ENCODE peak calls at places on chromosomes 4 and X, in seven cellular contexts. C, Z, N, T, X, L and D are unnamed samples. For H3K4me1, the result is how much of the 10 kb centered on the place peaks cover.

GRCh38 chrX:568341-568740 is 62.2 kb upstream of the SHOX start:
- DNase-seq in C (no peak), Z (no peak), N (no peak), T (no peak), X (no peak), L (no peak), D (no peak)

GRCh38 chr4:51825341-51825740 is 17.6 kb upstream of the DCUN1D4 start:
- DNase-seq in C (no peak), Z (no peak), N (no peak), T (no peak), X (no peak), L (no peak), D (no peak)

GRCh38 chr4:88411491-88412101 is 32.9 kb downstream of the HERC6 start:
- DNase-seq in C (no peak), Z (no peak), N (no peak), T (no peak), X (no peak), L (no peak), D (no peak)

GRCh38 chr4:141350122-141350904 is 129.6 kb downstream of the ZNF330 start:
- DNase-seq in C (no peak), Z (peak), N (no peak), T (peak), X (no peak), L (no peak), D (peak)

GRCh38 chr4:4477391-4477790 is 64.5 kb downstream of the STX18 start:
- DNase-seq in C (no peak), Z (no peak), N (no peak), T (no peak), X (no peak), L (no peak), D (no peak)

GRCh38 chrX:43706786-43707185 is 50.7 kb downstream of the MAOA start:
- DNase-seq in C (no peak), Z (no peak), N (no peak), T (no peak), X (no peak), L (no peak), D (no peak)

GRCh38 chr4:2948895-2949781 is 14.1 kb downstream of the NOP14 start:
- DNase-seq in C (no peak), Z (peak), N (no peak), T (no peak), X (no peak), L (no peak), D (no peak)

GRCh38 chr4:17475481-17475880 is 36.4 kb downstream of the QDPR start:
- DNase-seq in C (no peak), Z (no peak), N (no peak), T (peak), X (no peak), L (no peak), D (no peak)

GRCh38 chr4:159240690-159241089 is 137.8 kb downstream of the RAPGEF2 start:
- DNase-seq in C (no peak), Z (no peak), N (no peak), T (peak), X (no peak), L (no peak), D (no peak)

GRCh38 chr4:157999723-158000122 is 173.1 kb downstream of the GASK1B start:
- DNase-seq in C (no peak), Z (no peak), N (no peak), T (no peak), X (no peak), L (no peak), D (no peak)

GRCh38 chr4:88643932-88644331 is 51.7 kb downstream of the HERC3 start:
- DNase-seq in C (no peak), Z (no peak), N (no peak), T (no peak), X (no peak), L (no peak), D (no peak)

GRCh38 chr4:176300565-176300964 is 19.2 kb upstream of the SPCS3 start:
- DNase-seq in C (no peak), Z (no peak), N (no peak), T (no peak), X (no peak), L (no peak), D (no peak)

GRCh38 chr4:52648836-52649235 is 10.3 kb downstream of the USP46 start:
- DNase-seq in C (no peak), Z (no peak), N (no peak), T (no peak), X (no peak), L (no peak), D (no peak)

GRCh38 chr4:89254847-89255246 is 52.8 kb downstream of the GPRIN3 start:
- DNase-seq in C (no peak), Z (peak), N (no peak), T (peak), X (no peak), L (peak), D (no peak)

DNA sequence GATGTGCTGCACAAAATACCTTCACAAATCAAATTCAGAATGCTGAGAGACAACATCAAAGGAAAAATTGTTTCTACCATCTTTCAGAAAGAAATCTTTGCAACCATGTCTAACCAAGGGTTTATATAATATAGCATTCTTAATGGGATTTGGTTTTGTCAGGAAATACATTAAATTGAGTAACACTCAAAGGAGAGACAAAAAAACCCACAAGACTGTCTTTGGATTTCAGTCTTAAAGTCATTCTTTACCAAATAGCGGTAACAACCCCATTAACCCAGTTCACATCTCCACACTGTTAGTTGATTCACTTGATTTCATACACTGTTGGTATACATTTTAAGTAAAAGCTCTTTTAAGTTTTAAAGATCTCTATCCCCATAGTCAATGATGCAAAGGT is 145.7 kb upstream of the EDNRA start:
- DNase-seq in C (no peak), Z (no peak), N (no peak), T (no peak), X (no peak), L (no peak), D (no peak)
- TF ChIP-seq POLR2A in C (no peak), Z (no peak), N (no peak), T (no peak), X (no peak), L (no peak), D (no peak)

GRCh38 chr4:57044996-57045395 is 65.2 kb downstream of the IGFBP7 start:
- DNase-seq in C (no peak), Z (no peak), N (no peak), T (peak), X (no peak), L (peak), D (no peak)
- H3K27ac ChIP-seq in C (peak), Z (peak), N (peak), T (peak), X (peak), L (no peak), D (peak)

GRCh38 chr4:40619600-40619999 is 10.1 kb downstream of the RBM47 start:
- DNase-seq in C (no peak), Z (no peak), N (no peak), T (no peak), X (no peak), L (no peak), D (no peak)

GRCh38 chr4:40623707-40624106 is 6.0 kb downstream of the RBM47 start:
- DNase-seq in C (no peak), Z (no peak), N (no peak), T (no peak), X (no peak), L (no peak), D (no peak)

GRCh38 chr4:40622913-40623312 is 6.8 kb downstream of the RBM47 start:
- DNase-seq in C (no peak), Z (peak), N (no peak), T (peak), X (no peak), L (no peak), D (no peak)

GRCh38 chr4:40621592-40622512 is 7.8 kb downstream of the RBM47 start:
- DNase-seq in C (peak), Z (peak), N (peak), T (peak), X (peak), L (peak), D (peak)

GRCh38 chr4:40621229-40621591 is 8.5 kb downstream of the RBM47 start:
- DNase-seq in C (no peak), Z (no peak), N (no peak), T (no peak), X (no peak), L (no peak), D (no peak)
- H3K4me1 ChIP-seq in C (under half), Z (half or more), N (under half), T (under half), X (under half), L (under half), D (under half)

DNA sequence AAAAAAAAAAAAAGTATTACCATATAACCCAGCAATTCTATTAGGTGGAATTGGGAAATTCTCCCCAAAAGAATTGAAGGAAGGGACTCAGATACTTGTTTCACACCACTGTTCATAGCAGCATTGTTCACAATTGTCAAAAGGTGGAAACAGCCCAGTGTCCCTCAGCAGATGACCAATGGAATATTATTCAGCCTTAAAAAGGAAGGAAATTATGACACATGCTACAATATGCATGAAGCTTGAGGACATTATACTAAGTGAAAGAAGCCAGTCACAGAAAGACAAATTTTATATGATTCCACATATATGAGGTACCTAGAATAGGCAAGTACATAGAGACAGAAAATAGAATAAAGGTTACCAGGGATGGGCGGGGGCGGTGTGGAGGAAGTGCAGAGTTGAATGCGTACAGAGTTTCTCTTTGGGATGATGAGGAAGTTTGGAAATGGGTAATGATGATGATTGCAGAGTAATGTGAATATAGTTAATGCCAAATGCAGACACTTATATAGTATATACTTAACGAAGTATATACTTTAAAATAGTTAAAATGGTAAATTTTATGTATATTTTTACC is 29.6 kb downstream of the DOCK11 start:
- DNase-seq in C (no peak), Z (no peak), N (no peak), T (no peak), X (no peak), L (no peak), D (no peak)
- TF ChIP-seq POLR2A in C (no peak), Z (no peak), N (no peak), T (no peak), X (no peak), L (no peak), D (no peak)

GRCh38 chr4:147826288-147826646 is 94.4 kb downstream of the ARHGAP10 start:
- DNase-seq in C (no peak), Z (no peak), N (no peak), T (no peak), X (no peak), L (no peak), D (no peak)
- H3K27ac ChIP-seq in C (no peak), Z (no peak), N (peak), T (no peak), X (peak), L (no peak), D (peak)

GRCh38 chr4:185211035-185211434 is 1.6 kb downstream of the SNX25 start:
- DNase-seq in C (no peak), Z (no peak), N (no peak), T (peak), X (no peak), L (no peak), D (no peak)

GRCh38 chr4:185210102-185210981 is 944 bp downstream of the SNX25 start:
- DNase-seq in C (peak), Z (peak), N (no peak), T (peak), X (peak), L (peak), D (peak)

GRCh38 chr4:185211641-185212040 is 2.2 kb downstream of the SNX25 start:
- DNase-seq in C (no peak), Z (no peak), N (no peak), T (no peak), X (no peak), L (peak), D (no peak)

GRCh38 chr4:185212566-185212965 is 3.2 kb downstream of the SNX25 start:
- DNase-seq in C (no peak), Z (no peak), N (no peak), T (peak), X (no peak), L (no peak), D (no peak)

DNA sequence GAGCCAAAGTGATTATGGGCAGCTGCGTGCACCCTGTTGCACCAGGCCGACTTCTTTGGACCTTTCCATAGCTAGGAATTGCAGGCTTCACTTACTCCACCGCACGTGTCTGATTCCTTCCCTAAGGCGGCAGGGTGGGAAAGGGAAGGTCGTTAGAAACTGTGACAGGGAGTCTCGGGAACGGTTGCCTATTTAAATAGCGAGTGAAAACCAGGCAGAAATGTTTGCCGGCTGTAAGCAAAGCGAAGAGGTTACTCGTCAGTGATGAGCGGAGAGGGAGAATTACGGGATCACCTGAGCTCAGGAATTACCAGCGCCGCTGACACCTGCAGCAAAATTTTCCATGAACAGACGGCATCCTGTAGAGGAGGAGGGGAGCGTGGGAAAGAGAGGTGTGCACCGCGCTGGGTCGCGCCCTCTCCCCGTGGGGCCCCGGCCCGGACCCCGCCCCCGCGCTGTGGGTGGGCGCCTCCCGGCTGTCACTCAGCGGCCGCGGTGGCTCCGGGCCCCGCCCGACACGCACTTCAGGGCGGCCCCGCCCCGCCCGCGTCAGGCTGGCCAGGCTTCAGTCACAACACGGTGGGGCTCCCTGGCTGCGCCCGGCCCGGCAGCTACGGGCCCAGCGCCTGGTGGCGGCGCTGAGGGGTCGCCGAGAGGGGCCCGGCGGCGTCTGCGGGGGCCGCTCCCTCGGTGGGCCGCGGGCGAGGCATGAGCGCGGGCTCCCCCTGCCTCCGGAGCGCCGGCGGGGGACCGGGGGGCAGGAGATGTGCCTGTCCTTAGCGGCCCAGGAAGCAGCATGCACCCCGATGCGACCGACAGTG is at the start of gene SNX25:
- DNase-seq in C (peak), Z (peak), N (peak), T (peak), X (peak), L (peak), D (peak)
- H3K4me1 ChIP-seq in C (half or more), Z (under half), N (under half), T (under half), X (under half), L (half or more), D (under half)

GRCh38 chr4:27787195-27787594 is 926.6 kb downstream of the STIM2 start:
- DNase-seq in C (no peak), Z (no peak), N (no peak), T (no peak), X (no peak), L (no peak), D (no peak)
- TF ChIP-seq POLR2A in C (no peak), Z (no peak), N (no peak), T (no peak), X (no peak), L (no peak), D (no peak)

GRCh38 chr4:67809502-67809901 is 55.3 kb upstream of the GNRHR start:
- DNase-seq in C (no peak), Z (no peak), N (no peak), T (no peak), X (no peak), L (peak), D (no peak)
- H3K27ac ChIP-seq in C (no peak), Z (no peak), N (no peak), T (no peak), X (no peak), L (no peak), D (no peak)

DNA sequence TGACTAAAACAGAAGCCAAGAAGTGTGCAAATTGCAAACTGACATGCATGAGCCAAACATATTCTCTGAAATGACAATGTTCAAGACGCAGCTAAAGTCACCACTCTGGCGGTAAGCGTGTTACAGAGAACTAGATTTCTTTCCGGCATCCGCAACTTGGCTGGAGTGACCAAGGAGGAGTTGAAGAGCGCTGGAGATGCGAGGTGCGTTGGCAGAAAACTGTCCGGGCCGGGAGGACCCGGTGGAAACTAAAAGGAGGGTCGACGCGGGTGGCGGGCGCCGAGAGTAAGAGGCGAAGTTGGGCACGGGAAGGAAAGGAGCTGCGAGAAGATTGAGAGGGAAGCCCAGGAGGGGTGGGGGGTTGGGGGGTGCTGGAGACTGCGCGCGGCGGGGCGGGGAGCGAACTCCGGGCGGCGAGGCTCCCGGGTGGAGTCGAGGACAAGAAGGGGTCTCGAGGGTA is 807 bp downstream of the SEL1L3 start:
- DNase-seq in C (no peak), Z (peak), N (no peak), T (peak), X (no peak), L (no peak), D (no peak)
- H3K4me1 ChIP-seq in C (half or more), Z (under half), N (under half), T (under half), X (half or more), L (under half), D (under half)